ENCODE peak calls at places on chromosomes 16 and 17, in five cellular contexts. One of them, this sample, is unnamed.

GRCh38 chr17:27578718-27579085 is 52.3 kb upstream of the LGALS9 start:
- DNase-seq in mammary epithelial cell: peak; percentile 24
- DNase-seq in activated T-cell treated with anti-CD3 and anti-CD28 coated beads, Interleukin-2, amount 50 U/mL, for 1 hour: no peak
- DNase-seq in lower lobe of right lung: no peak
- DNase-seq in aorta: no peak
- DNase-seq in this sample: no peak

GRCh38 chr16:77298638-77299360 is 99.6 kb downstream of the SYCE1L start:
- DNase-seq in mammary epithelial cell: peak; percentile 92
- DNase-seq in activated T-cell treated with anti-CD3 and anti-CD28 coated beads, Interleukin-2, amount 50 U/mL, for 1 hour: no peak
- DNase-seq in lower lobe of right lung: no peak
- DNase-seq in aorta: no peak
- DNase-seq in this sample: peak; percentile 15

GRCh38 chr16:79966226-79966625 is 365.7 kb upstream of the MAF start:
- DNase-seq in mammary epithelial cell: no peak
- DNase-seq in activated T-cell treated with anti-CD3 and anti-CD28 coated beads, Interleukin-2, amount 50 U/mL, for 1 hour: no peak
- DNase-seq in lower lobe of right lung: no peak
- DNase-seq in aorta: no peak
- DNase-seq in this sample: no peak

GRCh38 chr16:85350973-85351372 is 238.7 kb upstream of the CIBAR2 start:
- DNase-seq in mammary epithelial cell: peak; percentile 97
- DNase-seq in activated T-cell treated with anti-CD3 and anti-CD28 coated beads, Interleukin-2, amount 50 U/mL, for 1 hour: no peak
- DNase-seq in lower lobe of right lung: peak; percentile 91
- DNase-seq in aorta: peak; percentile 95
- DNase-seq in this sample: peak; percentile 93

GRCh38 chr17:83191388-83192160 is 112.2 kb downstream of the METRNL start:
- DNase-seq in mammary epithelial cell: no peak
- DNase-seq in activated T-cell treated with anti-CD3 and anti-CD28 coated beads, Interleukin-2, amount 50 U/mL, for 1 hour: peak; percentile 10
- DNase-seq in lower lobe of right lung: peak; percentile 36
- DNase-seq in aorta: peak; percentile 73
- DNase-seq in this sample: no peak

GRCh38 chr16:4500283-4500682 is 24.1 kb downstream of the HMOX2 start:
- DNase-seq in mammary epithelial cell: peak; percentile 74
- DNase-seq in activated T-cell treated with anti-CD3 and anti-CD28 coated beads, Interleukin-2, amount 50 U/mL, for 1 hour: no peak
- DNase-seq in lower lobe of right lung: no peak
- DNase-seq in aorta: peak; percentile 54
- DNase-seq in this sample: peak; percentile 87

GRCh38 chr17:75494326-75494877 is 20.9 kb downstream of the CASKIN2 start:
- DNase-seq in mammary epithelial cell: no peak
- DNase-seq in activated T-cell treated with anti-CD3 and anti-CD28 coated beads, Interleukin-2, amount 50 U/mL, for 1 hour: no peak
- DNase-seq in lower lobe of right lung: no peak
- DNase-seq in aorta: no peak
- DNase-seq in this sample: no peak

GRCh38 chr17:67718325-67718941 is 697 bp downstream of the NOL11 start:
- DNase-seq in mammary epithelial cell: peak; percentile 56
- DNase-seq in activated T-cell treated with anti-CD3 and anti-CD28 coated beads, Interleukin-2, amount 50 U/mL, for 1 hour: no peak
- DNase-seq in lower lobe of right lung: no peak
- DNase-seq in aorta: no peak
- DNase-seq in this sample: peak; percentile 38

GRCh38 chr17:65013613-65014391 is 42.7 kb downstream of the GNA13 start:
- DNase-seq in mammary epithelial cell: peak; percentile 84
- DNase-seq in activated T-cell treated with anti-CD3 and anti-CD28 coated beads, Interleukin-2, amount 50 U/mL, for 1 hour: no peak
- DNase-seq in lower lobe of right lung: no peak
- DNase-seq in aorta: no peak
- DNase-seq in this sample: peak; percentile 73

GRCh38 chr17:40949406-40949805 is 12.0 kb upstream of the KRT23 start:
- DNase-seq in mammary epithelial cell: no peak
- DNase-seq in activated T-cell treated with anti-CD3 and anti-CD28 coated beads, Interleukin-2, amount 50 U/mL, for 1 hour: no peak
- DNase-seq in lower lobe of right lung: no peak
- DNase-seq in aorta: no peak
- DNase-seq in this sample: no peak

GRCh38 chr16:66844342-66845079 is at the start of gene CA7:
- DNase-seq in mammary epithelial cell: no peak
- DNase-seq in activated T-cell treated with anti-CD3 and anti-CD28 coated beads, Interleukin-2, amount 50 U/mL, for 1 hour: no peak
- DNase-seq in lower lobe of right lung: no peak
- DNase-seq in aorta: no peak
- DNase-seq in this sample: no peak

GRCh38 chr16:28574925-28575324 is 21.2 kb downstream of the SGF29 start:
- DNase-seq in mammary epithelial cell: no peak
- DNase-seq in activated T-cell treated with anti-CD3 and anti-CD28 coated beads, Interleukin-2, amount 50 U/mL, for 1 hour: no peak
- DNase-seq in lower lobe of right lung: no peak
- DNase-seq in aorta: no peak
- DNase-seq in this sample: no peak

GRCh38 chr17:7667616-7668406 is 17.1 kb downstream of the ATP1B2 start:
- DNase-seq in mammary epithelial cell: no peak
- DNase-seq in activated T-cell treated with anti-CD3 and anti-CD28 coated beads, Interleukin-2, amount 50 U/mL, for 1 hour: no peak
- DNase-seq in lower lobe of right lung: no peak
- DNase-seq in aorta: no peak
- DNase-seq in this sample: no peak

GRCh38 chr16:69413045-69413664 is 11.3 kb upstream of the CYB5B start:
- DNase-seq in mammary epithelial cell: no peak
- DNase-seq in activated T-cell treated with anti-CD3 and anti-CD28 coated beads, Interleukin-2, amount 50 U/mL, for 1 hour: no peak
- DNase-seq in lower lobe of right lung: no peak
- DNase-seq in aorta: no peak
- DNase-seq in this sample: no peak

GRCh38 chr17:18860161-18860972 is 2.4 kb downstream of the PRPSAP2 start:
- DNase-seq in mammary epithelial cell: no peak
- DNase-seq in activated T-cell treated with anti-CD3 and anti-CD28 coated beads, Interleukin-2, amount 50 U/mL, for 1 hour: no peak
- DNase-seq in lower lobe of right lung: no peak
- DNase-seq in aorta: no peak
- DNase-seq in this sample: peak; percentile 48

This sample was measured in AG08396.